ENCODE peak calls at places on chromosomes 11 and 22, in ten cellular contexts. K is A549; T is uterus; G is mucosa of descending colon; B is CD4-positive, alpha-beta memory T cell; I is aorta; M is PC-3; P is thoracic aorta; Y is sigmoid colon; Z is fibroblast of lung. D is an unnamed sample.

GRCh38 chr11:33598426-33599069 is 102.1 kb downstream of the C11orf91 start:
- DNase-seq in K (no peak), T (no peak), G (no peak), B (no peak), I (no peak), M (no peak), P (no peak), Y (no peak), Z (no peak), D (no peak)

GRCh38 chr11:19790831-19791552 is 78.4 kb downstream of the NAV2 start:
- DNase-seq in K (no peak), T (no peak), G (peak; percentile 85), B (no peak), I (no peak), M (no peak), P (no peak), Y (no peak), Z (no peak), D (no peak)

GRCh38 chr11:72085836-72086475 is 5.3 kb downstream of the LRRC51 start:
- DNase-seq in K (no peak), T (no peak), G (no peak), B (no peak), I (no peak), M (no peak), P (no peak), Y (no peak), Z (no peak), D (no peak)

GRCh38 chr11:67289226-67289650 is at the start of gene ANKRD13D:
- DNase-seq in K (no peak), T (no peak), G (no peak), B (no peak), I (no peak), M (no peak), P (no peak), Y (peak; percentile 73), Z (no peak), D (no peak)

GRCh38 chr22:28014141-28015055 is 95.3 kb upstream of the PITPNB start:
- DNase-seq in K (no peak), T (no peak), G (peak; percentile 13), B (no peak), I (no peak), M (no peak), P (no peak), Y (peak; percentile 61), Z (no peak), D (peak; percentile 61)

GRCh38 chr11:60841797-60842687 is at the start of gene CCDC86:
- DNase-seq in K (peak; percentile 96), T (peak; percentile 98), G (peak; percentile 99), B (peak; percentile 98), I (peak; percentile 98), M (peak; percentile 98), P (peak; percentile 93), Y (peak; percentile 99), Z (peak; percentile 97), D (peak; percentile 98)

GRCh38 chr11:117427356-117427874 is 99.8 kb downstream of the CEP164 start:
- DNase-seq in K (no peak), T (no peak), G (no peak), B (no peak), I (no peak), M (no peak), P (no peak), Y (peak; percentile 56), Z (no peak), D (no peak)

GRCh38 chr11:67281552-67282150 is 7.5 kb upstream of the ANKRD13D start:
- DNase-seq in K (no peak), T (no peak), G (peak; percentile 22), B (no peak), I (peak; percentile 46), M (no peak), P (no peak), Y (peak; percentile 57), Z (no peak), D (peak; percentile 58)

GRCh38 chr11:58776891-58777451 is 45.2 kb upstream of the GLYAT start:
- DNase-seq in K (no peak), T (no peak), G (no peak), B (no peak), I (no peak), M (no peak), P (no peak), Y (no peak), Z (no peak), D (no peak)

GRCh38 chr22:41364233-41364632 is 17.5 kb upstream of the TEF start:
- DNase-seq in K (no peak), T (no peak), G (no peak), B (no peak), I (no peak), M (no peak), P (no peak), Y (no peak), Z (no peak), D (no peak)

GRCh38 chr11:129933262-129933661 is 37.9 kb upstream of the NFRKB start:
- DNase-seq in K (no peak), T (no peak), G (no peak), B (no peak), I (no peak), M (peak; percentile 57), P (no peak), Y (no peak), Z (no peak), D (no peak)

GRCh38 chr11:111796696-111797095 is 30.5 kb upstream of the PPP2R1B start:
- DNase-seq in K (no peak), T (no peak), G (no peak), B (no peak), I (no peak), M (no peak), P (no peak), Y (no peak), Z (peak; percentile 35), D (no peak)

GRCh38 chr11:63229815-63230214 is 13.6 kb downstream of the SLC22A25 start:
- DNase-seq in K (no peak), T (no peak), G (no peak), B (no peak), I (no peak), M (no peak), P (no peak), Y (no peak), Z (no peak), D (no peak)

GRCh38 chr11:93524173-93524536 is 19.0 kb downstream of the SMCO4 start:
- DNase-seq in K (no peak), T (no peak), G (no peak), B (no peak), I (no peak), M (no peak), P (no peak), Y (no peak), Z (no peak), D (no peak)

GRCh38 chr11:47551086-47551485 is 1.8 kb downstream of the CELF1 start:
- DNase-seq in K (peak; percentile 58), T (no peak), G (no peak), B (no peak), I (no peak), M (peak; percentile 45), P (no peak), Y (no peak), Z (peak; percentile 46), D (no peak)

GRCh38 chr22:23481369-23481768 is 98.7 kb downstream of the IGLL1 start:
- DNase-seq in K (no peak), T (no peak), G (no peak), B (no peak), I (no peak), M (no peak), P (no peak), Y (no peak), Z (no peak), D (no peak)

GRCh38 chr11:47981667-47982404 is 1.5 kb downstream of the PTPRJ start:
- DNase-seq in K (peak; percentile 39), T (no peak), G (peak; percentile 56), B (no peak), I (peak; percentile 64), M (no peak), P (no peak), Y (no peak), Z (no peak), D (no peak)

GRCh38 chr11:130476200-130476921 is 27.9 kb downstream of the ADAMTS15 start:
- DNase-seq in K (no peak), T (no peak), G (no peak), B (no peak), I (no peak), M (no peak), P (no peak), Y (no peak), Z (no peak), D (no peak)

DNA sequence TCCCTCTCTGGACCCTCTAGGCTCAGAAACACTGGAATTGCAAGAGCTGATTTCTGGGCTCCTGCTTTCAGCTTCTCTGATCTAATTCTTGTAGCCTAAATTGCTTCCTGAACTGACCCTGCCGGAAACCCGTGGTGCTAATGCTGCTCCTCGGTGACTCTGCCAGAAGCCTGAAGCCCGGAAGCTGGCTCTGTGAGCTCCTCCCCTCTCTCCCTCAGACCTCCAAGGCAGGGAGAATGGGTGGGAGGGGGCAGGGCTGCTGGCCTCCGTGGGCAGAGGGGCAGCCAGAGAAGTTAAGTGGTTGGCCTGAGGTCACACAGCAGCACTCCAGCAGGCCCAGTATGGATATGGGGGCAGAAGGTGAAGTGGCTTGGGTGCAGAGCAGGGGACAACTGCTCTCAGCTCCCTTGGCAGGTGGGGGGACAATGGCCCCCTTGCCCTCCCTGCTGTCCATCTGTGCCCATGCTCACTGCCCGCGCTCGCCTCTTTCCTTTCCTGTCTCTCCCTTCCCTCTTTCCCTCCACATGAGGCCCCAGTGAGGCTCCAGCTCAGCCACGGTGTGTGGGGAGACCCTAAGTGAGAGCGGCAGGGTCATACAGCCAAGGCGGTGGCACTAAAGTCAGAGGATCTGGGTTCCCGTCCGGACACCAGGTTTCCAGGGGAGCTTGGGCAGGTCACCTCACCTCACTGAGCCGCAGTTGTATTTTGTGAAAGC is 16.2 kb downstream of the CAPN5 start:
- DNase-seq in K (no peak), T (no peak), G (peak; percentile 73), B (peak; percentile 40), I (peak; percentile 86), M (no peak), P (no peak), Y (peak; percentile 87), Z (peak; percentile 26), D (peak; percentile 66)
- H3K4me1 ChIP-seq in K (no peaks in the 10 kb centered on the region), T (no peaks in the 10 kb centered on the region), G (peaks cover 73% of the 10 kb centered on the region), B (peaks cover 18% of the 10 kb centered on the region), I (no peaks in the 10 kb centered on the region), M (peaks cover under 1% of the 10 kb centered on the region), P (peaks cover 9% of the 10 kb centered on the region), Y (peaks cover 14% of the 10 kb centered on the region), Z (peaks cover 12% of the 10 kb centered on the region), D (peaks cover 16% of the 10 kb centered on the region)

GRCh38 chr11:8711895-8712442 is 29.4 kb downstream of the RPL27A start:
- DNase-seq in K (no peak), T (no peak), G (no peak), B (no peak), I (no peak), M (no peak), P (no peak), Y (no peak), Z (no peak), D (no peak)
- H3K4me1 ChIP-seq in K (peaks cover 5% of the 10 kb centered on the region), T (peaks cover 19% of the 10 kb centered on the region), G (peaks cover under 1% of the 10 kb centered on the region), B (no peaks in the 10 kb centered on the region), I (peaks cover 1% of the 10 kb centered on the region), M (peaks cover 6% of the 10 kb centered on the region), P (peaks cover 68% of the 10 kb centered on the region), Y (peaks cover 100% of the 10 kb centered on the region), Z (peaks cover 11% of the 10 kb centered on the region), D (peaks cover 13% of the 10 kb centered on the region)

GRCh38 chr22:46047226-46047625 is 70.3 kb upstream of the WNT7B start:
- DNase-seq in K (no peak), T (peak; percentile 17), G (peak; percentile 23), B (no peak), I (no peak), M (no peak), P (no peak), Y (peak; percentile 58), Z (no peak), D (peak; percentile 48)
- H3K4me1 ChIP-seq in K (peaks cover 4% of the 10 kb centered on the region), T (peaks cover 11% of the 10 kb centered on the region), G (peaks cover 34% of the 10 kb centered on the region), B (peaks cover 64% of the 10 kb centered on the region), I (peaks cover 1% of the 10 kb centered on the region), M (peaks cover 37% of the 10 kb centered on the region), P (peaks cover 85% of the 10 kb centered on the region), Y (peaks cover 82% of the 10 kb centered on the region), Z (peaks cover 27% of the 10 kb centered on the region), D (peaks cover 65% of the 10 kb centered on the region)

GRCh38 chr22:31947296-31947695 is 3.0 kb downstream of the YWHAH start:
- DNase-seq in K (peak; percentile 43), T (no peak), G (no peak), B (peak; percentile 52), I (no peak), M (no peak), P (no peak), Y (no peak), Z (no peak), D (no peak)
- H3K4me1 ChIP-seq in K (peaks cover 49% of the 10 kb centered on the region), T (peaks cover 7% of the 10 kb centered on the region), G (peaks cover 33% of the 10 kb centered on the region), B (peaks cover 58% of the 10 kb centered on the region), I (peaks cover 9% of the 10 kb centered on the region), M (peaks cover 43% of the 10 kb centered on the region), P (peaks cover 67% of the 10 kb centered on the region), Y (peaks cover 62% of the 10 kb centered on the region), Z (peaks cover 23% of the 10 kb centered on the region), D (peaks cover 48% of the 10 kb centered on the region)